ENCODE peak calls at places on chromosome 14, in seven cellular contexts. L is uterus, F is lower leg skin, A is tibial artery, E is AG04450, T is mucosa of descending colon, Y is lung. I is an unnamed sample.
A peak's percentile ranks its signal among the peaks of the same experiment; 100 is the strongest.

GRCh38 chr14:105229099-105229655 is 19.2 kb upstream of the BTBD6 start:
- DNase-seq in L (no peak), F (no peak), A (no peak), E (no peak), T (no peak), Y (no peak), I (no peak)

GRCh38 chr14:103819503-103820307 is 27.7 kb downstream of the PPP1R13B start:
- DNase-seq in L (peak; percentile 33), F (no peak), A (peak; percentile 65), E (no peak), T (peak; percentile 36), Y (peak; percentile 57), I (no peak)

GRCh38 chr14:85622106-85622505 is 92.2 kb downstream of the FLRT2 start:
- DNase-seq in L (no peak), F (no peak), A (no peak), E (no peak), T (no peak), Y (no peak), I (no peak)

GRCh38 chr14:105337966-105338365 is 23.4 kb downstream of the PACS2 start:
- DNase-seq in L (no peak), F (no peak), A (peak; percentile 65), E (no peak), T (no peak), Y (no peak), I (no peak)

GRCh38 chr14:79659995-79660975 is 551.0 kb downstream of the DIO2 start:
- DNase-seq in L (no peak), F (no peak), A (no peak), E (no peak), T (no peak), Y (no peak), I (no peak)

GRCh38 chr14:68794856-68795601 is 2.2 kb upstream of the ZFP36L1 start:
- DNase-seq in L (no peak), F (peak; percentile 92), A (peak; percentile 82), E (peak; percentile 87), T (peak; percentile 58), Y (peak; percentile 58), I (peak; percentile 94)

GRCh38 chr14:91415794-91416743 is 1.6 kb downstream of the CCDC88C start:
- DNase-seq in L (no peak), F (no peak), A (no peak), E (no peak), T (no peak), Y (no peak), I (no peak)

GRCh38 chr14:29217813-29218450 is 451.3 kb downstream of the FOXG1 start:
- DNase-seq in L (no peak), F (no peak), A (no peak), E (no peak), T (no peak), Y (no peak), I (no peak)

GRCh38 chr14:30874999-30875787 is 834 bp downstream of the COCH start:
- DNase-seq in L (no peak), F (no peak), A (no peak), E (no peak), T (peak; percentile 28), Y (no peak), I (no peak)

GRCh38 chr14:22465201-22465835 is 123.7 kb downstream of the DAD1 start:
- DNase-seq in L (no peak), F (no peak), A (no peak), E (no peak), T (no peak), Y (no peak), I (no peak)

GRCh38 chr14:45247427-45247826 is 5.6 kb downstream of the MIS18BP1 start:
- DNase-seq in L (no peak), F (no peak), A (no peak), E (no peak), T (no peak), Y (no peak), I (no peak)

GRCh38 chr14:68016243-68016914 is 196.8 kb downstream of the RAD51B start:
- DNase-seq in L (no peak), F (no peak), A (no peak), E (no peak), T (no peak), Y (no peak), I (peak; percentile 66)

GRCh38 chr14:53180272-53181221 is 27.4 kb upstream of the DDHD1 start:
- DNase-seq in L (no peak), F (no peak), A (no peak), E (no peak), T (no peak), Y (no peak), I (no peak)

GRCh38 chr14:31270196-31270772 is 62.7 kb upstream of the HECTD1 start:
- DNase-seq in L (no peak), F (no peak), A (no peak), E (no peak), T (no peak), Y (peak; percentile 41), I (no peak)

GRCh38 chr14:89428556-89429196 is 11.6 kb upstream of the FOXN3 start:
- DNase-seq in L (peak; percentile 27), F (no peak), A (peak; percentile 86), E (no peak), T (no peak), Y (no peak), I (peak; percentile 54)

GRCh38 chr14:20684662-20685456 is 499 bp downstream of the RNASE4 start:
- DNase-seq in L (peak; percentile 62), F (peak; percentile 90), A (peak; percentile 76), E (no peak), T (peak; percentile 67), Y (peak; percentile 61), I (peak; percentile 63)

GRCh38 chr14:20274062-20274461 is 31.7 kb downstream of the TTC5 start:
- DNase-seq in L (no peak), F (no peak), A (no peak), E (no peak), T (no peak), Y (no peak), I (no peak)

GRCh38 chr14:35215110-35215872 is 76.9 kb upstream of the PSMA6 start:
- DNase-seq in L (no peak), F (no peak), A (no peak), E (peak; percentile 34), T (no peak), Y (no peak), I (peak; percentile 60)

GRCh38 chr14:100777366-100778077 is 48.4 kb upstream of the MEG3 start:
- DNase-seq in L (peak; percentile 2), F (no peak), A (peak; percentile 29), E (no peak), T (no peak), Y (no peak), I (no peak)

GRCh38 chr14:105050551-105050897 is 14.7 kb downstream of the GPR132 start:
- DNase-seq in L (no peak), F (no peak), A (no peak), E (no peak), T (peak; percentile 88), Y (peak; percentile 73), I (no peak)

GRCh38 chr14:85594217-85594616 is 64.3 kb downstream of the FLRT2 start:
- DNase-seq in L (no peak), F (no peak), A (no peak), E (no peak), T (no peak), Y (no peak), I (no peak)

GRCh38 chr14:65411656-65412188 is 808 bp upstream of the FUT8 start:
- DNase-seq in L (peak; percentile 91), F (peak; percentile 98), A (peak; percentile 95), E (peak; percentile 80), T (peak; percentile 92), Y (peak; percentile 91), I (peak; percentile 91)

GRCh38 chr14:100069161-100069800 is 4.1 kb downstream of the EVL start:
- DNase-seq in L (no peak), F (no peak), A (no peak), E (no peak), T (no peak), Y (no peak), I (no peak)

GRCh38 chr14:32382704-32383103 is 53.6 kb downstream of the AKAP6 start:
- DNase-seq in L (no peak), F (no peak), A (no peak), E (no peak), T (peak; percentile 30), Y (no peak), I (no peak)
- TF ChIP-seq CTCF in L (no peak), F (no peak), A (no peak), E (peak; percentile 61), T (no peak), Y (no peak), I (peak; percentile 34)

DNA sequence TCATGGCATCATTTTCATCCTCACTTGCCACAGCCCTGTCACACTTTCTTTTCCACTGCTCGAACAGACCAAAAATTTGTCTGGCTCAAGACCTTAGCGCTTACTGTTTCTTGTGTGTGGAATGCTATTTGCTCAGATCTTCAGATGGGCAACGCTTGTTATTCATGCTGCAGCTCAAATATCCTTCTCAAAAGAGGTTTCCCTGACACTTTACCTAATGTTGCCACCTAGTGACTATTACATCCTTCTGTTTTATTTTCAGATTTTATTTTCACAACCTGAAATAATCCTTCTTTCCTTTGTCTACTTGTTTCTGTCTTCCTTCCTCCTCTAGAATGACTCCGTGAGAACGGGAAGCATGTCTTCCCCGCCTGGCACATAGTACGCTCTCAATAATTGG is 5.6 kb downstream of the FBXO33 start:
- DNase-seq in L (no peak), F (no peak), A (no peak), E (no peak), T (no peak), Y (no peak), I (peak; percentile 58)
- TF ChIP-seq CTCF in L (no peak), F (no peak), A (peak; percentile 25), E (peak; percentile 36), T (no peak), Y (no peak), I (peak; percentile 22)

DNA sequence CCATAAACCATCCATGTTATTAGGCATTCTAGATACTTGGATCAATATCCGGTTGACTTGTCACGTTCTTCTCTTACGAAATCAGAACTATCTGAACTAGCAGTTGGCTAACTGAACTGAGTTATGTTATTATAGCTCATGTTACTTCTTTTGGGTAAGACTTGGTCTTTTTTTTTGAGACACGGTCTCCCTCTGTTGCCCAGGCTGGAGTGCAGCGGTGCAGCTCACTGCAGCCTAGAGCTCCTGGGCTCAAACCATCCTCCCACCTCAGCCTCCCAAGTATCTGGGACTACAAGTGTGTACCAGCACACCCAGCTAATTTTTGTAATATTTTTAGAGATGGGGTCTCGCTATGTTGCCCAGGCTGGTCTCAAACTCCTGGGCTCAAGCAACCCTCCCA is 178.7 kb downstream of the PRKCH start:
- DNase-seq in L (no peak), F (no peak), A (no peak), E (no peak), T (no peak), Y (no peak), I (no peak)
- TF ChIP-seq CTCF in L (no peak), F (no peak), A (no peak), E (no peak), T (no peak), Y (no peak), I (no peak)

DNA sequence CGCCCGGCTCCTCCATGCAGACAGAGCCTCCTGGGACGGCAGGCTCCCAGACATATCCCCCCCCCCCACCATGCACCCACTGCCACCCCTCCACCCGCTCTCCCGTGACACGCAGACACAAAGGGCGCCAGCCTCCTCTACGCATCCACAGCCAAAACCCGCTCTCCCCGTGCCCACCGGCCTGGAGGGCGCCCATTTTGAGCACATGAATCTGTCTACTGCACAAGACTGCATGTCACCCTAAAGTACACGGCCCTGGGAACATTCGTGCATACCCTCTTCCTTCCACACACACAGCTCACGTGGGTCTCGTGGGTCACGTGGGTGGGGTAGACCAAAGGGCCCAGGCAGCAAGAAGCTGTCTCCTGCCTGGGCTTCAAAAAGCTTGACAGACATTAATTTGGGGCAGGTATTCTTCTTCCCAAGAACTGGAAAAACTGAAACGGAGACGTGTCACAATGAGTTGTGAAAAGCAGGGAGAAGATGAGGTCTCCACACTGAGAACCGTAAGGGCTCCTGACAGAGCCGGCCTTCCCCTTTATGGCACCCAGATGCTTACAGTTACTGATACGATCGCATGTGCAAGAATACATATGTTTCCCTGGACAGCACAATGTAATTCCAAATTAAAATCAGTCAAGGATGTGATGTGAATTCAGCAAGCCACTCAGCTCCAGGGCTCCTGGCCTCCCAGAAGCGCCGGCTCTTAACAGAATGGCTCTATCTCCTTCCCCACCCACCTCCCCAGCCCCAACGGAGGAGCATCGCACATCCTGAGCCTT is 2.0 kb downstream of the TGFB3 start:
- DNase-seq in L (peak; percentile 58), F (peak; percentile 90), A (peak; percentile 77), E (no peak), T (no peak), Y (no peak), I (no peak)
- TF ChIP-seq CTCF in L (no peak), F (no peak), A (no peak), E (no peak), T (no peak), Y (no peak), I (no peak)